ENCODE peak calls at places on chromosomes 11 and 22, in six cellular contexts. One of them, this sample, is unnamed. For H3K9me3, the result is how much of the 10 kb centered on the place peaks cover.

GRCh38 chr11:64713031-64713780 is 9.8 kb downstream of the NRXN2 start:
- DNase-seq in adrenal gland: no peak
- DNase-seq in CD4-positive, CD25-positive, alpha-beta regulatory T cell: no peak
- DNase-seq in esophagus squamous epithelium: no peak
- DNase-seq in A549: peak
- DNase-seq in A673: peak
- DNase-seq in this sample: peak

GRCh38 chr11:62909107-62909894 is 11.9 kb downstream of the CHRM1 start:
- DNase-seq in adrenal gland: peak
- DNase-seq in CD4-positive, CD25-positive, alpha-beta regulatory T cell: no peak
- DNase-seq in esophagus squamous epithelium: no peak
- DNase-seq in A549: peak
- DNase-seq in A673: peak
- DNase-seq in this sample: peak

GRCh38 chr11:129192150-129192549 is at the start of gene ARHGAP32:
- DNase-seq in adrenal gland: no peak
- DNase-seq in CD4-positive, CD25-positive, alpha-beta regulatory T cell: no peak
- DNase-seq in esophagus squamous epithelium: no peak
- DNase-seq in A549: peak
- DNase-seq in A673: no peak
- DNase-seq in this sample: no peak

GRCh38 chr22:28349114-28349513 is 330.5 kb downstream of the TTC28 start:
- DNase-seq in adrenal gland: no peak
- DNase-seq in CD4-positive, CD25-positive, alpha-beta regulatory T cell: no peak
- DNase-seq in esophagus squamous epithelium: no peak
- DNase-seq in A549: no peak
- DNase-seq in A673: no peak
- DNase-seq in this sample: no peak

GRCh38 chr11:47376543-47377371 is 1.6 kb downstream of the SPI1 start:
- DNase-seq in adrenal gland: no peak
- DNase-seq in CD4-positive, CD25-positive, alpha-beta regulatory T cell: no peak
- DNase-seq in esophagus squamous epithelium: no peak
- DNase-seq in A549: no peak
- DNase-seq in A673: no peak
- DNase-seq in this sample: no peak

GRCh38 chr22:49964493-49965290 is 4.1 kb downstream of the PIM3 start:
- DNase-seq in adrenal gland: peak
- DNase-seq in CD4-positive, CD25-positive, alpha-beta regulatory T cell: no peak
- DNase-seq in esophagus squamous epithelium: no peak
- DNase-seq in A549: no peak
- DNase-seq in A673: no peak
- DNase-seq in this sample: no peak

GRCh38 chr11:15697437-15698236 is 582.9 kb downstream of the INSC start:
- DNase-seq in adrenal gland: no peak
- DNase-seq in CD4-positive, CD25-positive, alpha-beta regulatory T cell: no peak
- DNase-seq in esophagus squamous epithelium: no peak
- DNase-seq in A549: no peak
- DNase-seq in A673: no peak
- DNase-seq in this sample: no peak

GRCh38 chr22:32661296-32661695 is 140.2 kb upstream of the TIMP3 start:
- DNase-seq in adrenal gland: peak
- DNase-seq in CD4-positive, CD25-positive, alpha-beta regulatory T cell: no peak
- DNase-seq in esophagus squamous epithelium: no peak
- DNase-seq in A549: no peak
- DNase-seq in A673: no peak
- DNase-seq in this sample: no peak

GRCh38 chr22:44191036-44191454 is 10.3 kb downstream of the PARVG start:
- DNase-seq in adrenal gland: no peak
- DNase-seq in CD4-positive, CD25-positive, alpha-beta regulatory T cell: no peak
- DNase-seq in esophagus squamous epithelium: no peak
- DNase-seq in A549: no peak
- DNase-seq in A673: no peak
- DNase-seq in this sample: no peak

GRCh38 chr22:46652081-46652929 is 32.1 kb downstream of the GRAMD4 start:
- DNase-seq in adrenal gland: no peak
- DNase-seq in CD4-positive, CD25-positive, alpha-beta regulatory T cell: no peak
- DNase-seq in esophagus squamous epithelium: no peak
- DNase-seq in A549: peak
- DNase-seq in A673: no peak
- DNase-seq in this sample: no peak

GRCh38 chr11:128453444-128454336 is 133.7 kb downstream of the ETS1 start:
- DNase-seq in adrenal gland: peak
- DNase-seq in CD4-positive, CD25-positive, alpha-beta regulatory T cell: no peak
- DNase-seq in esophagus squamous epithelium: no peak
- DNase-seq in A549: no peak
- DNase-seq in A673: no peak
- DNase-seq in this sample: peak

GRCh38 chr11:26842458-26842841 is 120.6 kb upstream of the SLC5A12 start:
- DNase-seq in adrenal gland: no peak
- DNase-seq in CD4-positive, CD25-positive, alpha-beta regulatory T cell: no peak
- DNase-seq in esophagus squamous epithelium: no peak
- DNase-seq in A549: no peak
- DNase-seq in A673: peak
- DNase-seq in this sample: no peak

GRCh38 chr11:112795142-112795815 is 165.9 kb upstream of the NCAM1 start:
- DNase-seq in adrenal gland: peak
- DNase-seq in CD4-positive, CD25-positive, alpha-beta regulatory T cell: no peak
- DNase-seq in esophagus squamous epithelium: no peak
- DNase-seq in A549: peak
- DNase-seq in A673: peak
- DNase-seq in this sample: peak

GRCh38 chr11:58926251-58926650 is 13.0 kb upstream of the GLYATL1 start:
- DNase-seq in adrenal gland: no peak
- DNase-seq in CD4-positive, CD25-positive, alpha-beta regulatory T cell: no peak
- DNase-seq in esophagus squamous epithelium: no peak
- DNase-seq in A549: no peak
- DNase-seq in A673: no peak
- DNase-seq in this sample: no peak

GRCh38 chr11:1138053-1138452 is 19.7 kb upstream of the MUC5AC start:
- DNase-seq in adrenal gland: no peak
- DNase-seq in CD4-positive, CD25-positive, alpha-beta regulatory T cell: no peak
- DNase-seq in esophagus squamous epithelium: no peak
- DNase-seq in A549: no peak
- DNase-seq in A673: no peak
- DNase-seq in this sample: no peak

GRCh38 chr22:27632451-27633295 is 168.9 kb downstream of the MN1 start:
- DNase-seq in adrenal gland: no peak
- DNase-seq in CD4-positive, CD25-positive, alpha-beta regulatory T cell: no peak
- DNase-seq in esophagus squamous epithelium: no peak
- DNase-seq in A549: no peak
- DNase-seq in A673: no peak
- DNase-seq in this sample: no peak

GRCh38 chr11:83150450-83150849 is 6.5 kb upstream of the PCF11 start:
- DNase-seq in adrenal gland: no peak
- DNase-seq in CD4-positive, CD25-positive, alpha-beta regulatory T cell: no peak
- DNase-seq in esophagus squamous epithelium: no peak
- DNase-seq in A549: no peak
- DNase-seq in A673: no peak
- DNase-seq in this sample: no peak

GRCh38 chr11:43145653-43146052 is 166.1 kb upstream of the API5 start:
- DNase-seq in adrenal gland: no peak
- DNase-seq in CD4-positive, CD25-positive, alpha-beta regulatory T cell: no peak
- DNase-seq in esophagus squamous epithelium: no peak
- DNase-seq in A549: no peak
- DNase-seq in A673: no peak
- DNase-seq in this sample: no peak

GRCh38 chr11:66987158-66987620 is 12.1 kb downstream of the C11orf86 start:
- DNase-seq in adrenal gland: no peak
- DNase-seq in CD4-positive, CD25-positive, alpha-beta regulatory T cell: no peak
- DNase-seq in esophagus squamous epithelium: no peak
- DNase-seq in A549: no peak
- DNase-seq in A673: no peak
- DNase-seq in this sample: no peak

GRCh38 chr11:64624869-64625481 is 34.0 kb downstream of the SLC22A12 start:
- DNase-seq in adrenal gland: no peak
- DNase-seq in CD4-positive, CD25-positive, alpha-beta regulatory T cell: no peak
- DNase-seq in esophagus squamous epithelium: no peak
- DNase-seq in A549: no peak
- DNase-seq in A673: no peak
- DNase-seq in this sample: no peak

GRCh38 chr11:80320226-80320625 is 879.4 kb upstream of the TENM4 start:
- DNase-seq in adrenal gland: no peak
- DNase-seq in CD4-positive, CD25-positive, alpha-beta regulatory T cell: no peak
- DNase-seq in esophagus squamous epithelium: no peak
- DNase-seq in A549: no peak
- DNase-seq in A673: peak
- DNase-seq in this sample: no peak

GRCh38 chr11:36126703-36127102 is 162.5 kb downstream of the COMMD9 start:
- DNase-seq in adrenal gland: no peak
- DNase-seq in CD4-positive, CD25-positive, alpha-beta regulatory T cell: no peak
- DNase-seq in esophagus squamous epithelium: no peak
- DNase-seq in A549: no peak
- DNase-seq in A673: peak
- DNase-seq in this sample: no peak

GRCh38 chr11:126476256-126476970 is 120.9 kb downstream of the ST3GAL4 start:
- DNase-seq in adrenal gland: no peak
- DNase-seq in CD4-positive, CD25-positive, alpha-beta regulatory T cell: no peak
- DNase-seq in esophagus squamous epithelium: no peak
- DNase-seq in A549: no peak
- DNase-seq in A673: peak
- DNase-seq in this sample: no peak

GRCh38 chr11:13897606-13898276 is 64.8 kb upstream of the SPON1 start:
- DNase-seq in adrenal gland: no peak
- DNase-seq in CD4-positive, CD25-positive, alpha-beta regulatory T cell: no peak
- DNase-seq in esophagus squamous epithelium: no peak
- DNase-seq in A549: no peak
- DNase-seq in A673: no peak
- DNase-seq in this sample: no peak

GRCh38 chr11:69752890-69753289 is 22.3 kb downstream of the FGF4 start:
- DNase-seq in adrenal gland: no peak
- DNase-seq in CD4-positive, CD25-positive, alpha-beta regulatory T cell: no peak
- DNase-seq in esophagus squamous epithelium: no peak
- DNase-seq in A549: no peak
- DNase-seq in A673: no peak
- DNase-seq in this sample: no peak

GRCh38 chr11:68153742-68154141 is 32.6 kb upstream of the CHKA start:
- DNase-seq in adrenal gland: peak
- DNase-seq in CD4-positive, CD25-positive, alpha-beta regulatory T cell: no peak
- DNase-seq in esophagus squamous epithelium: no peak
- DNase-seq in A549: no peak
- DNase-seq in A673: no peak
- DNase-seq in this sample: no peak

GRCh38 chr11:2164861-2165555 is 4.0 kb upstream of the INS start:
- DNase-seq in adrenal gland: peak
- DNase-seq in CD4-positive, CD25-positive, alpha-beta regulatory T cell: no peak
- DNase-seq in esophagus squamous epithelium: no peak
- DNase-seq in A549: no peak
- DNase-seq in A673: no peak
- DNase-seq in this sample: no peak

GRCh38 chr22:46077669-46078099 is 72.6 kb upstream of the PPARA start:
- DNase-seq in adrenal gland: peak
- DNase-seq in CD4-positive, CD25-positive, alpha-beta regulatory T cell: no peak
- DNase-seq in esophagus squamous epithelium: no peak
- DNase-seq in A549: no peak
- DNase-seq in A673: peak
- DNase-seq in this sample: peak

GRCh38 chr11:93564895-93565294 is 21.7 kb upstream of the SMCO4 start:
- DNase-seq in adrenal gland: peak
- DNase-seq in CD4-positive, CD25-positive, alpha-beta regulatory T cell: no peak
- DNase-seq in esophagus squamous epithelium: no peak
- DNase-seq in A549: no peak
- DNase-seq in A673: no peak
- DNase-seq in this sample: no peak

GRCh38 chr11:88421530-88421929 is 84.0 kb upstream of the CTSC start:
- DNase-seq in adrenal gland: no peak
- DNase-seq in CD4-positive, CD25-positive, alpha-beta regulatory T cell: no peak
- DNase-seq in esophagus squamous epithelium: no peak
- DNase-seq in A549: no peak
- DNase-seq in A673: peak
- DNase-seq in this sample: no peak

GRCh38 chr22:44381761-44382454 is 69.2 kb upstream of the SHISAL1 start:
- DNase-seq in adrenal gland: no peak
- DNase-seq in CD4-positive, CD25-positive, alpha-beta regulatory T cell: no peak
- DNase-seq in esophagus squamous epithelium: no peak
- DNase-seq in A549: no peak
- DNase-seq in A673: no peak
- DNase-seq in this sample: peak

GRCh38 chr22:30245181-30245984 is 1.2 kb downstream of the LIF start:
- DNase-seq in adrenal gland: no peak
- DNase-seq in CD4-positive, CD25-positive, alpha-beta regulatory T cell: no peak
- DNase-seq in esophagus squamous epithelium: no peak
- DNase-seq in A549: no peak
- DNase-seq in A673: no peak
- DNase-seq in this sample: no peak
- H3K4me3 ChIP-seq in adrenal gland: no peak
- H3K4me3 ChIP-seq in CD4-positive, CD25-positive, alpha-beta regulatory T cell: no peak
- H3K4me3 ChIP-seq in esophagus squamous epithelium: peak
- H3K4me3 ChIP-seq in A549: no peak
- H3K4me3 ChIP-seq in A673: peak
- H3K4me3 ChIP-seq in this sample: peak

DNA sequence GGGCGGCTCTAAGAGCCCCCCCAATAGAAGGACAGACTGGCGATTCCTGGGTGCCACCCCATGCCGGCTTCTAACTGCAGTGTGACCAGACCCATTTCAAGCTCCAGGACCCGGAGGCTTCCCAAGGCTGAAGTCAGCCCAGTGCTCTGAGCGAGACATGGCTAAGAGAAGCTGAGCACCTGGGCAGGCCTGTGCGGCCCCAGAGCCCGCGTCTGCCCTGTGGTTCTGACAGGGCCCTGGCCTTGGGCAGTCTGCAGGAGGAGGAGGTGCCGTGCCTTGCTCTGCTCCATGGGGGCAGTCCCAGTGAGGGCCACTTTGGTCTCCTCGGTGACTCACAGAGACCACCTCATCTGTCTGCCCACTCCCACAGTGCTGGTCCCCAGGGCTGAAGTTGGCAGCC is 1314.2 kb downstream of the BRD1 start:
- DNase-seq in adrenal gland: no peak
- DNase-seq in CD4-positive, CD25-positive, alpha-beta regulatory T cell: no peak
- DNase-seq in esophagus squamous epithelium: no peak
- DNase-seq in A549: no peak
- DNase-seq in A673: no peak
- DNase-seq in this sample: no peak
- H3K9me3 ChIP-seq in adrenal gland: under half
- H3K9me3 ChIP-seq in CD4-positive, CD25-positive, alpha-beta regulatory T cell: under half
- H3K9me3 ChIP-seq in esophagus squamous epithelium: under half
- H3K9me3 ChIP-seq in A549: under half
- H3K9me3 ChIP-seq in A673: under half
- H3K9me3 ChIP-seq in this sample: under half

GRCh38 chr22:21902296-21903087 is 35.0 kb upstream of the MAPK1 start:
- DNase-seq in adrenal gland: no peak
- DNase-seq in CD4-positive, CD25-positive, alpha-beta regulatory T cell: no peak
- DNase-seq in esophagus squamous epithelium: no peak
- DNase-seq in A549: no peak
- DNase-seq in A673: no peak
- DNase-seq in this sample: no peak
- H3K4me3 ChIP-seq in adrenal gland: no peak
- H3K4me3 ChIP-seq in CD4-positive, CD25-positive, alpha-beta regulatory T cell: no peak
- H3K4me3 ChIP-seq in esophagus squamous epithelium: no peak
- H3K4me3 ChIP-seq in A549: no peak
- H3K4me3 ChIP-seq in A673: no peak
- H3K4me3 ChIP-seq in this sample: no peak

DNA sequence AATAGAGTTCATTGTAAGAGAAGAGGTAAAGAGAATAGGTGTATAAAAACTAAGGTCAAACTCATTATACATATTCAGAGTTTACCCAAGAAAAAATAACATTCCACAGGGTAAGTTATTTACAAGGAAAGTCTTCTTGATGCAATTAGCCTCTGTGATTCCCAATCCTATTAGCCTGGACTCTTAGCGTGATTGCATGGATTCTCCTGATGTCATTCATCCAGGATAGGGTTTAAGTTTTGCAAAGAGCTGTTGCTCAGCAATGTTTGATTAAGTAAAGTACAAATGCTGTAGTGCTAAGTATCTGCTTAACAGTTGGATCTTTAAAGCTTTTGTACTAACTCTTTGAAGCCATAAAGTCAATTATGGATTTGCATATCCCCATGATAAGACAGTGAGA is 767.8 kb upstream of the LUZP2 start:
- DNase-seq in adrenal gland: no peak
- DNase-seq in CD4-positive, CD25-positive, alpha-beta regulatory T cell: no peak
- DNase-seq in esophagus squamous epithelium: no peak
- DNase-seq in A549: no peak
- DNase-seq in A673: no peak
- DNase-seq in this sample: no peak
- H3K9me3 ChIP-seq in adrenal gland: under half
- H3K9me3 ChIP-seq in CD4-positive, CD25-positive, alpha-beta regulatory T cell: under half
- H3K9me3 ChIP-seq in esophagus squamous epithelium: under half
- H3K9me3 ChIP-seq in A549: under half
- H3K9me3 ChIP-seq in A673: under half
- H3K9me3 ChIP-seq in this sample: under half

This sample was measured in testis.